ENCODE peak calls at places on chromosomes 13 and 19, in four cellular contexts. X is ELR, U is tibial artery, C is B cell. F is an unnamed sample.
A peak's percentile ranks its signal among the peaks of the same experiment; 100 is the strongest.

GRCh38 chr13:100689191-100689590 is 14.6 kb upstream of the TMTC4 start:
- DNase-seq in X (no peak), C (no peak), U (no peak), F (no peak)

GRCh38 chr19:35342430-35342829 is 5.3 kb upstream of the FFAR1 start:
- DNase-seq in U (no peak), C (no peak), X (no peak), F (no peak)

GRCh38 chr13:113976711-113977684 is 3.1 kb upstream of the C13orf46 start:
- DNase-seq in X (peak; percentile 78), C (no peak), U (peak; percentile 65), F (no peak)

GRCh38 chr19:29851769-29852521 is 40.2 kb downstream of the CCNE1 start:
- DNase-seq in X (no peak), C (no peak), U (no peak), F (no peak)

GRCh38 chr13:46753137-46753536 is 43.8 kb downstream of the ESD start:
- DNase-seq in C (no peak), U (no peak), X (no peak), F (no peak)

GRCh38 chr13:30108913-30109237 is 198.5 kb downstream of the KATNAL1 start:
- DNase-seq in U (no peak), C (no peak), X (no peak), F (no peak)

GRCh38 chr19:14517446-14517839 is 754 bp downstream of the DNAJB1 start:
- DNase-seq in C (no peak), U (no peak), X (peak; percentile 49), F (no peak)

GRCh38 chr13:95540848-95541247 is 11.7 kb upstream of the CLDN10 start:
- DNase-seq in U (no peak), X (no peak), C (no peak), F (no peak)

F was measured in OCI-LY7.